ENCODE peak calls at places on chromosomes 11 and 22, in six cellular contexts. T is tibial nerve, S is fibroblast of lung, M is cardiac fibroblast, R is stomach, K is bronchial epithelial cell. U is an unnamed sample.

GRCh38 chr22:49677495-49677889 is 150.2 kb downstream of the BRD1 start:
- DNase-seq in T (no peak), S (no peak), M (no peak), R (no peak), K (no peak), U (no peak)

GRCh38 chr11:83241291-83241946 is 44.7 kb downstream of the CCDC90B start:
- DNase-seq in T (no peak), S (peak; percentile 77), M (peak; percentile 77), R (peak; percentile 74), K (peak; percentile 79), U (peak; percentile 72)

GRCh38 chr11:68106165-68106940 is 14.8 kb downstream of the CHKA start:
- DNase-seq in T (no peak), S (peak; percentile 43), M (no peak), R (peak; percentile 80), K (no peak), U (no peak)

GRCh38 chr11:2306971-2307732 is 5.3 kb downstream of the TSPAN32 start:
- DNase-seq in T (no peak), S (peak; percentile 45), M (peak; percentile 18), R (no peak), K (no peak), U (peak; percentile 28)

GRCh38 chr11:14234446-14234845 is 124.5 kb downstream of the RRAS2 start:
- DNase-seq in T (no peak), S (no peak), M (no peak), R (no peak), K (no peak), U (no peak)

GRCh38 chr11:1529774-1530173 is 42.3 kb downstream of the DUSP8 start:
- DNase-seq in T (no peak), S (no peak), M (no peak), R (no peak), K (no peak), U (no peak)

GRCh38 chr11:65776196-65776595 is 4.6 kb downstream of the AP5B1 start:
- DNase-seq in T (no peak), S (no peak), M (peak; percentile 28), R (peak; percentile 29), K (no peak), U (no peak)

GRCh38 chr22:49303781-49304461 is 523.8 kb downstream of the BRD1 start:
- DNase-seq in T (no peak), S (no peak), M (no peak), R (peak; percentile 21), K (no peak), U (no peak)

GRCh38 chr11:126607374-126607773 is 251.9 kb downstream of the ST3GAL4 start:
- DNase-seq in T (peak; percentile 17), S (peak; percentile 37), M (peak; percentile 51), R (peak; percentile 64), K (peak; percentile 23), U (peak; percentile 65)

GRCh38 chr11:31809857-31810778 is 1.0 kb downstream of the PAX6 start:
- DNase-seq in T (no peak), S (peak; percentile 52), M (peak; percentile 58), R (no peak), K (no peak), U (peak; percentile 62)

GRCh38 chr11:1847006-1847735 is 5.7 kb upstream of the LSP1 start:
- DNase-seq in T (no peak), S (no peak), M (no peak), R (no peak), K (no peak), U (no peak)

GRCh38 chr22:17878186-17878694 is 104.0 kb upstream of the BID start:
- DNase-seq in T (no peak), S (no peak), M (no peak), R (no peak), K (no peak), U (no peak)

GRCh38 chr11:46547579-46547978 is 46.2 kb downstream of the AMBRA1 start:
- DNase-seq in T (no peak), S (no peak), M (no peak), R (peak; percentile 34), K (no peak), U (no peak)

GRCh38 chr11:72747456-72747855 is 4.8 kb downstream of the ARAP1 start:
- DNase-seq in T (no peak), S (no peak), M (no peak), R (no peak), K (no peak), U (no peak)

GRCh38 chr11:1922411-1923113 is 3.1 kb downstream of the TNNT3 start:
- DNase-seq in T (no peak), S (no peak), M (no peak), R (no peak), K (no peak), U (no peak)

GRCh38 chr11:27472398-27473016 is at the start of gene LGR4:
- DNase-seq in T (peak; percentile 81), S (peak; percentile 98), M (peak; percentile 92), R (peak; percentile 95), K (peak; percentile 94), U (peak; percentile 96)
- TF ChIP-seq CTCF in T (no peak), S (no peak), M (no peak), R (no peak), K (no peak), U (no peak)

GRCh38 chr11:95515379-95515778 is 274.2 kb downstream of the FAM76B start:
- DNase-seq in T (no peak), S (peak; percentile 7), M (peak; percentile 47), R (no peak), K (peak; percentile 77), U (no peak)

GRCh38 chr11:95508219-95508880 is 277.3 kb upstream of the SESN3 start:
- DNase-seq in T (peak; percentile 30), S (no peak), M (peak; percentile 63), R (no peak), K (no peak), U (no peak)

GRCh38 chr11:95512682-95513081 is 276.9 kb downstream of the FAM76B start:
- DNase-seq in T (peak; percentile 26), S (peak; percentile 90), M (peak; percentile 90), R (no peak), K (peak; percentile 95), U (peak; percentile 83)

GRCh38 chr11:95514386-95515145 is 275.0 kb downstream of the FAM76B start:
- DNase-seq in T (no peak), S (no peak), M (peak; percentile 18), R (no peak), K (peak; percentile 91), U (no peak)

GRCh38 chr11:95512177-95512576 is 277.4 kb downstream of the FAM76B start:
- DNase-seq in T (no peak), S (peak; percentile 93), M (peak; percentile 72), R (no peak), K (peak; percentile 99), U (peak; percentile 73)
- H3K4me3 ChIP-seq in T (no peak overlapping the region), S (no peak overlapping the region), M (no peak overlapping the region), R (no peak overlapping the region), K (no peak overlapping the region), U (no peak overlapping the region)

GRCh38 chr11:6618117-6619020 is 853 bp downstream of the TPP1 start:
- DNase-seq in T (no peak), S (peak; percentile 83), M (peak; percentile 65), R (peak; percentile 49), K (peak; percentile 50), U (peak; percentile 72)
- TF ChIP-seq CTCF in T (no peak), S (no peak), M (no peak), R (no peak), K (no peak), U (no peak)

GRCh38 chr11:118217575-118217974 is 7.2 kb downstream of the JAML start:
- DNase-seq in T (no peak), S (no peak), M (no peak), R (no peak), K (no peak), U (no peak)

GRCh38 chr11:118219244-118219643 is 5.6 kb downstream of the JAML start:
- DNase-seq in T (no peak), S (no peak), M (no peak), R (no peak), K (no peak), U (no peak)

GRCh38 chr11:118215765-118216164 is 9.0 kb downstream of the JAML start:
- DNase-seq in T (no peak), S (no peak), M (no peak), R (no peak), K (no peak), U (no peak)

GRCh38 chr11:118215262-118215661 is 9.5 kb downstream of the JAML start:
- DNase-seq in T (no peak), S (no peak), M (no peak), R (no peak), K (no peak), U (no peak)

GRCh38 chr11:118216621-118217526 is 7.9 kb downstream of the JAML start:
- DNase-seq in T (no peak), S (no peak), M (no peak), R (no peak), K (no peak), U (no peak)
- H3K4me3 ChIP-seq in T (no peak overlapping the region), S (no peak overlapping the region), M (no peak overlapping the region), R (no peak overlapping the region), K (no peak overlapping the region), U (no peak overlapping the region)

DNA sequence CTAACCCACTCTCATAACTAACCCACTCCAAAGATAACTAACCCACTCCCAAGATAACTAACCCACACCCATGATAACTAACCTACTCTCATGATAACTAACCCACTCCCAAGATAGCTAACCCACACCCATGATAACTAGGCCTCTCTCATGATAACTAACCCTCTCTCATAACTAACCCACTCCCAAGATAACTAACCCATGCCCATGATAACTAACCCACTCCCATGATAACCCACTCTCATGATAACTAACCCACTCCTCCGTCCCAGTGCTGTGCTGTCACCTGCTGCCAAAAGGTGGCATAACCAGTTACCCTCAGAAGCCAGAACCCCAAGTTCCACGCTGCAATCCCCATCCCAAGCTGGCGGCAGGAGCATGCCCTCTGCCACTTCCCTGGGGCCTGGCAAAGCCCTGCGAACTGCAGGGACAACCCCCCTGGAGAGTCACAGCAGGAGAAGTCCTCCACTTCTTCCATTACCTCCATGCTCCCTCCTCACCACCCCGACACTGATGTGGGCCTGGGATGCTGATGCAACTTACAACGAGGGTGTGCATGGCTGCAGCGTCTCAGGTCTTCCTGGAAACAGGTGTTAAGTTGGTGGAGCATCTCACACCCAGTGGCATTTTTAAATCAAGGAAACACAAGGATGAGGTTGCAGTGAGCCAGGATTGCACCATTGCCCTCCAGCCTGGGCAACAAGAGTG is 30.8 kb upstream of the CELSR1 start:
- DNase-seq in T (no peak), S (no peak), M (no peak), R (no peak), K (no peak), U (no peak)
- TF ChIP-seq CTCF in T (no peak), S (peak; percentile 5), M (no peak), R (no peak), K (peak; percentile 25), U (no peak)

DNA sequence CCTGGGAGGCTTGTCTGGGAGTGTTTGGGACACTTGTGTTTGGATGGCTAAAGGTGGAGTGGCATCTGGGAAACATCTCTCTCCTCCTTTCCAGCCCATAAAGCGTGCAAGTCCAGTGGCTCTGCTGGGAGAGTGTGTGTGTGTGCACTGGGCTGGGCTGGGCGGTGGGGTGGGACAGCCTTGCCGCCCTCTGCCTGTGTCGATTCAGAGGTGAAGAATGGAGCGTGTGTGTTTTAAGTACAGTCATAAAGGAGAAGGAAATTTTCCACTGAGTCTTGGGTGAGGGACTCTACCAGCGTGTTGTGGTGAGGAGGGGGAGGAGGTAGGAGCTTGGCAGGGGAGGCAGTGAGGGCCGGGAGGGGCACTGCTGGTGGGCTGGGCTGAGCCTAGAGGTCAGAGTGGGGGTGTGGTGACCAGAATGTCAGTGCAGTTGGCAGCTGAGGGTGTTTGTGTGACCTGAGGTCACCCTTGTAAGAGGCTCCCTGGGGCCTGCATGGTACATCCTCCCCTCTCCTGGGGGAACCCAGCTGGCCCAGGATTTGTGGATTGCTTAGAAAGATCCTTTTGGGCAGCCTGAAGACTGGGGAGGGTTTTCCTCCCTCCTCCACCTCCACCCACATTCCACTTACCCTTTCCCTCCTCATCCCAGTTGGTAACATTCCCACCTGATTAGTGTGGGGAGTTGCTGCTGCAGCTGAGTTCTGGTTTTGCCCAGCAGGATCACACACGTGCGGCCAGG is 1.7 kb downstream of the TIMP3 start:
- DNase-seq in T (no peak), S (peak; percentile 85), M (peak; percentile 49), R (no peak), K (peak; percentile 61), U (peak; percentile 44)
- H3K4me3 ChIP-seq in T (peak overlapping the region; percentile 93), S (peak overlapping the region; percentile 97), M (peak overlapping the region; percentile 55), R (peak overlapping the region; percentile 70), K (peak overlapping the region; percentile 64), U (peak overlapping the region; percentile 88)

U was measured in astrocyte of the spinal cord.